ENCODE peak calls at places on chromosomes 7 and 10, in four cellular contexts. One of them, this sample, is unnamed.

GRCh38 chr10:133456041-133456951 is 2.6 kb downstream of the SCART1 start:
- DNase-seq in GM12878: no peak
- DNase-seq in K562: no peak
- DNase-seq in endothelial cell of umbilical vein: no peak
- DNase-seq in this sample: no peak

GRCh38 chr7:83827036-83827435 is 178.1 kb upstream of the SEMA3E start:
- DNase-seq in GM12878: no peak
- DNase-seq in K562: no peak
- DNase-seq in endothelial cell of umbilical vein: no peak
- DNase-seq in this sample: no peak

GRCh38 chr10:130354555-130354954 is 218.4 kb downstream of the GLRX3 start:
- DNase-seq in GM12878: no peak
- DNase-seq in K562: no peak
- DNase-seq in endothelial cell of umbilical vein: no peak
- DNase-seq in this sample: no peak

GRCh38 chr7:44373418-44373740 is 48.0 kb upstream of the CAMK2B start:
- DNase-seq in GM12878: no peak
- DNase-seq in K562: no peak
- DNase-seq in endothelial cell of umbilical vein: no peak
- DNase-seq in this sample: no peak

GRCh38 chr7:3861941-3862340 is 560.9 kb downstream of the SDK1 start:
- DNase-seq in GM12878: peak; percentile 1
- DNase-seq in K562: no peak
- DNase-seq in endothelial cell of umbilical vein: peak; percentile 9
- DNase-seq in this sample: peak; percentile 87

GRCh38 chr10:79313911-79314439 is 33.3 kb upstream of the PPIF start:
- DNase-seq in GM12878: no peak
- DNase-seq in K562: no peak
- DNase-seq in endothelial cell of umbilical vein: no peak
- DNase-seq in this sample: no peak

GRCh38 chr10:89963446-89964102 is 262.2 kb downstream of the KIF20B start:
- DNase-seq in GM12878: no peak
- DNase-seq in K562: no peak
- DNase-seq in endothelial cell of umbilical vein: no peak
- DNase-seq in this sample: no peak

GRCh38 chr7:15326044-15326644 is 235.7 kb downstream of the AGMO start:
- DNase-seq in GM12878: no peak
- DNase-seq in K562: peak; percentile 9
- DNase-seq in endothelial cell of umbilical vein: peak; percentile 72
- DNase-seq in this sample: peak; percentile 35

GRCh38 chr10:6514844-6515780 is 65.0 kb downstream of the PRKCQ start:
- DNase-seq in GM12878: no peak
- DNase-seq in K562: peak; percentile 66
- DNase-seq in endothelial cell of umbilical vein: no peak
- DNase-seq in this sample: no peak

GRCh38 chr10:51860257-51860656 is 160.9 kb upstream of the CSTF2T start:
- DNase-seq in GM12878: no peak
- DNase-seq in K562: no peak
- DNase-seq in endothelial cell of umbilical vein: peak; percentile 40
- DNase-seq in this sample: peak; percentile 39

GRCh38 chr10:33129181-33129928 is 171.3 kb upstream of the ITGB1 start:
- DNase-seq in GM12878: no peak
- DNase-seq in K562: no peak
- DNase-seq in endothelial cell of umbilical vein: no peak
- DNase-seq in this sample: peak; percentile 95

GRCh38 chr7:70574970-70575799 is 556.8 kb upstream of the GALNT17 start:
- DNase-seq in GM12878: no peak
- DNase-seq in K562: no peak
- DNase-seq in endothelial cell of umbilical vein: no peak
- DNase-seq in this sample: no peak

GRCh38 chr10:118915161-118915560 is 114.4 kb upstream of the NANOS1 start:
- DNase-seq in GM12878: no peak
- DNase-seq in K562: no peak
- DNase-seq in endothelial cell of umbilical vein: no peak
- DNase-seq in this sample: no peak

GRCh38 chr10:43259981-43260761 is 6.7 kb downstream of the RASGEF1A start:
- DNase-seq in GM12878: no peak
- DNase-seq in K562: no peak
- DNase-seq in endothelial cell of umbilical vein: no peak
- DNase-seq in this sample: no peak

GRCh38 chr10:47225928-47226645 is 73.9 kb upstream of the GDF10 start:
- DNase-seq in GM12878: no peak
- DNase-seq in K562: no peak
- DNase-seq in endothelial cell of umbilical vein: no peak
- DNase-seq in this sample: no peak

GRCh38 chr10:110137142-110137545 is 70.3 kb upstream of the MXI1 start:
- DNase-seq in GM12878: peak; percentile 48
- DNase-seq in K562: peak; percentile 54
- DNase-seq in endothelial cell of umbilical vein: peak; percentile 74
- DNase-seq in this sample: peak; percentile 78

GRCh38 chr7:128197586-128197985 is 43.5 kb upstream of the LEP start:
- DNase-seq in GM12878: no peak
- DNase-seq in K562: no peak
- DNase-seq in endothelial cell of umbilical vein: no peak
- DNase-seq in this sample: peak; percentile 8

GRCh38 chr10:124093076-124093773 is at the start of gene CHST15:
- DNase-seq in GM12878: no peak
- DNase-seq in K562: no peak
- DNase-seq in endothelial cell of umbilical vein: peak; percentile 63
- DNase-seq in this sample: no peak

GRCh38 chr10:22251751-22252285 is 34.0 kb upstream of the EBLN1 start:
- DNase-seq in GM12878: no peak
- DNase-seq in K562: no peak
- DNase-seq in endothelial cell of umbilical vein: peak; percentile 67
- DNase-seq in this sample: no peak

GRCh38 chr7:136251826-136252225 is 274.7 kb upstream of the MTPN start:
- DNase-seq in GM12878: no peak
- DNase-seq in K562: no peak
- DNase-seq in endothelial cell of umbilical vein: no peak
- DNase-seq in this sample: no peak

GRCh38 chr7:118330373-118330772 is 105.9 kb downstream of the ANKRD7 start:
- DNase-seq in GM12878: no peak
- DNase-seq in K562: no peak
- DNase-seq in endothelial cell of umbilical vein: no peak
- DNase-seq in this sample: no peak

GRCh38 chr10:36450385-36450784 is 675.0 kb upstream of the ANKRD30A start:
- DNase-seq in GM12878: no peak
- DNase-seq in K562: no peak
- DNase-seq in endothelial cell of umbilical vein: peak; percentile 31
- DNase-seq in this sample: peak; percentile 83
- H3K4me3 ChIP-seq in GM12878: no peak overlapping the region
- H3K4me3 ChIP-seq in K562: no peak overlapping the region
- H3K4me3 ChIP-seq in endothelial cell of umbilical vein: no peak overlapping the region
- H3K4me3 ChIP-seq in this sample: no peak overlapping the region

GRCh38 chr7:121123028-121123427 is 134.5 kb downstream of the CPED1 start:
- DNase-seq in GM12878: no peak
- DNase-seq in K562: no peak
- DNase-seq in endothelial cell of umbilical vein: no peak
- DNase-seq in this sample: peak; percentile 45

GRCh38 chr7:121126201-121126600 is 137.7 kb downstream of the CPED1 start:
- DNase-seq in GM12878: no peak
- DNase-seq in K562: no peak
- DNase-seq in endothelial cell of umbilical vein: no peak
- DNase-seq in this sample: no peak

GRCh38 chr7:121132940-121133339 is 144.4 kb downstream of the CPED1 start:
- DNase-seq in GM12878: no peak
- DNase-seq in K562: no peak
- DNase-seq in endothelial cell of umbilical vein: no peak
- DNase-seq in this sample: no peak

GRCh38 chr7:121126801-121127534 is 138.5 kb downstream of the CPED1 start:
- DNase-seq in GM12878: no peak
- DNase-seq in K562: no peak
- DNase-seq in endothelial cell of umbilical vein: peak; percentile 38
- DNase-seq in this sample: peak; percentile 27
- TF ChIP-seq FOS in GM12878: no peak
- TF ChIP-seq FOS in K562: no peak
- TF ChIP-seq FOS in endothelial cell of umbilical vein: no peak
- TF ChIP-seq FOS in this sample: no peak

GRCh38 chr7:56110611-56111010 is 4.3 kb upstream of the CHCHD2 start:
- DNase-seq in GM12878: no peak
- DNase-seq in K562: peak; percentile 23
- DNase-seq in endothelial cell of umbilical vein: no peak
- DNase-seq in this sample: no peak

GRCh38 chr7:56107954-56108258 is 1.6 kb upstream of the CHCHD2 start:
- DNase-seq in GM12878: no peak
- DNase-seq in K562: no peak
- DNase-seq in endothelial cell of umbilical vein: no peak
- DNase-seq in this sample: no peak

GRCh38 chr7:56105508-56105907 is 768 bp downstream of the CHCHD2 start:
- DNase-seq in GM12878: no peak
- DNase-seq in K562: peak; percentile 76
- DNase-seq in endothelial cell of umbilical vein: peak; percentile 69
- DNase-seq in this sample: peak; percentile 94

DNA sequence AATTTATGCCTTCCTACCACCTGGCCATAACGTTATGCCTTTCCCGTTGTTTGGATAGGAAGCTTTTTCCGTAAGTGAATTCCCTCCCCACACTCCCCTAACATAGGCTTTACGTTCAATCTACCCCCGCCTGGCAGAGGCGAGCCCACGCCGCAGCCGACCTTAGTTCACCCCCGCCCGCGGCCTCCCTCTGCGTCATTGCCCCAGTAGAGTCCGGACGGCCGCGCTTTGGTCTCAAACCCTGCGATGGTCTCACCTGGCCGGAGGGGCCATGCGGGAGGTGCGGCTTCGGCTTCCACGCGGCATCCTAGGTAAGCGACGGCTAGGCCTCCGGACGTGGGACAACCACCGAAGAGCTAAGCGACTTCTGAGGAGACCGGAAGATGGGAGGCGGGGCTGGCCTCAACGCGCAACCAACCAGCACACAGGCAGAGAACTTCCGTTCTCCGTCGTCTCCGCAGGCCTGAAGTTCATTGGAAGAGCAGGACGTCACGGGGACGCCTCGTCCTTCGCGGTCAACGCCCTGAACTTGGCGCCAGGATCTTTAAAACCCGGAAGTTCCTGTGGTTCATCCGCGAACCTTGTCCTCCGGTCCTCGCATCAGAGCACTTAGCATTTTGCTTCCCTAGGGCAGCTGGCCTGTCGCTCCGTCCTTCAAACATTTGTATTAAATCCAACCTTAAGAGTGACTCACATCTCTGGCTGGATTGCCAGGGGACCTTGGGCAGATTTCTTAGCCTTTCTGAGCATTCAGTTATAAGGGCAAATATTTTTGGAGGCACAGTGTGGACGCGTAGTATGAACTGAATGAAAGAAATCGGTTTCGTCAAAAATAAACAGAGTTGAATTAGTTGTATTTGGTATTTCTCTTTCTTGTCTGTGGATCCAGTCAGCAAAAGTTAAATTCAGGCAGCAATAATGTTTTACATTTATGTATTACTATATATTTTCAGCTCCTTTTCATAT is at the start of gene CHCHD2:
- DNase-seq in GM12878: peak; percentile 95
- DNase-seq in K562: peak; percentile 99
- DNase-seq in endothelial cell of umbilical vein: peak; percentile 98
- DNase-seq in this sample: peak; percentile 99
- H3K4me3 ChIP-seq in GM12878: peak within 1 kb of the TSS; percentile 87
- H3K4me3 ChIP-seq in K562: peak within 1 kb of the TSS; percentile 84
- H3K4me3 ChIP-seq in endothelial cell of umbilical vein: peak within 1 kb of the TSS; percentile 86
- H3K4me3 ChIP-seq in this sample: peak within 1 kb of the TSS; percentile 70

DNA sequence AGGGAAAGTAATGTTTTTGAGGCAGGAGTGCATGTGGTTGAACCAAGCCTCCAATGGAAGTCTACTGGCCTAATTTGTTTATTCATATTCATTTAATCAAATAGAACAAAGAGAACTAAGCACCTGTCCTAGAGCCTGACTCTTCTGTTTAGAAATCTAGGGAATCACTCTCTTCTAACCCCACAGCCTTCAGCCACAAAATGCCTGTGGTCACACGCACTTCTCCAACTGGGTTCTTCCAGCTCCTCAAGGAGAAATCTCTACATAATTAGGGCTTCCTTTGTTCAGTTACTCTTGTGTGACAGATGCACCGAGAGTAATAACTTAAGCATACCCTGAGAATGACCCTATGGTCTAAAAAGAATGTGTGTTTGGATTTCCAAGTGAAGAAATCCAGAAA is 133.7 kb upstream of the NAMPT start:
- DNase-seq in GM12878: no peak
- DNase-seq in K562: no peak
- DNase-seq in endothelial cell of umbilical vein: no peak
- DNase-seq in this sample: peak; percentile 41
- TF ChIP-seq FOS in GM12878: no peak
- TF ChIP-seq FOS in K562: no peak
- TF ChIP-seq FOS in endothelial cell of umbilical vein: no peak
- TF ChIP-seq FOS in this sample: no peak

GRCh38 chr7:157278791-157279678 is 57.8 kb upstream of the DNAJB6 start:
- DNase-seq in GM12878: no peak
- DNase-seq in K562: no peak
- DNase-seq in endothelial cell of umbilical vein: no peak
- DNase-seq in this sample: no peak

GRCh38 chr7:157281221-157281998 is 55.4 kb upstream of the DNAJB6 start:
- DNase-seq in GM12878: no peak
- DNase-seq in K562: no peak
- DNase-seq in endothelial cell of umbilical vein: no peak
- DNase-seq in this sample: no peak

GRCh38 chr7:157279973-157280841 is 56.6 kb upstream of the DNAJB6 start:
- DNase-seq in GM12878: no peak
- DNase-seq in K562: no peak
- DNase-seq in endothelial cell of umbilical vein: no peak
- DNase-seq in this sample: no peak

GRCh38 chr7:157278167-157278790 is 58.5 kb upstream of the DNAJB6 start:
- DNase-seq in GM12878: no peak
- DNase-seq in K562: no peak
- DNase-seq in endothelial cell of umbilical vein: no peak
- DNase-seq in this sample: no peak

DNA sequence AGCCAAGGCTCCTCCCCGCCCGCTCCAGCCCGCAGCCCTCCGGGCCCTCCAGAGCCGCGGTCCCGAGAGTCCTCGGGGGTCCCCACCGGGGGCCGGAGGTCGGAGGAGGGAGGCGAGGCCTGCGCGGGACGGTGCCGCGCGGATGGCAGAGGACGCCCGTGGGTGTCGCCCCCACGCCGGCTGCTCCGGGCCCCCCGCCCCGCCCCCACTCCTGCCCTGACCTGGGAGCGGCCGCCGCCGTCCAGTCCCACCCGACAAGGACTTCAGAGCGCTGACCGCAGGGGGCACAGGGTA is 57.2 kb upstream of the DNAJB6 start:
- DNase-seq in GM12878: no peak
- DNase-seq in K562: no peak
- DNase-seq in endothelial cell of umbilical vein: no peak
- DNase-seq in this sample: no peak
- H3K4me3 ChIP-seq in GM12878: no peak overlapping the region
- H3K4me3 ChIP-seq in K562: no peak overlapping the region
- H3K4me3 ChIP-seq in endothelial cell of umbilical vein: peak overlapping the region; percentile 27
- H3K4me3 ChIP-seq in this sample: no peak overlapping the region

GRCh38 chr7:8590225-8590624 is 156.8 kb downstream of the NXPH1 start:
- DNase-seq in GM12878: no peak
- DNase-seq in K562: no peak
- DNase-seq in endothelial cell of umbilical vein: no peak
- DNase-seq in this sample: no peak
- TF ChIP-seq FOS in GM12878: no peak
- TF ChIP-seq FOS in K562: no peak
- TF ChIP-seq FOS in endothelial cell of umbilical vein: no peak
- TF ChIP-seq FOS in this sample: no peak